ENCODE peak calls at places on chromosomes 13 and 19, in five cellular contexts. W, P, X, Y and Z are unnamed samples.

GRCh38 chr19:1237754-1238372 is at the start of gene CBARP:
- DNase-seq in W (no peak), P (no peak), X (no peak), Y (no peak), Z (no peak)

GRCh38 chr13:99959127-99959529 is 12.4 kb downstream of the ZIC5 start:
- DNase-seq in W (no peak), P (no peak), X (no peak), Y (no peak), Z (no peak)

GRCh38 chr13:27962128-27962841 is 6.8 kb downstream of the CDX2 start:
- DNase-seq in W (no peak), P (no peak), X (no peak), Y (no peak), Z (no peak)

GRCh38 chr19:33167438-33167837 is 26.7 kb upstream of the LRP3 start:
- DNase-seq in W (no peak), P (no peak), X (no peak), Y (no peak), Z (no peak)

GRCh38 chr19:6536138-6536671 is 5.4 kb downstream of the TNFSF9 start:
- DNase-seq in W (no peak), P (peak), X (peak), Y (peak), Z (peak)

GRCh38 chr13:106566682-106567420 is 1.1 kb downstream of the ARGLU1 start:
- DNase-seq in W (peak), P (peak), X (peak), Y (peak), Z (peak)

GRCh38 chr19:17306285-17306714 is 628 bp downstream of the MRPL34 start:
- DNase-seq in W (no peak), P (no peak), X (no peak), Y (no peak), Z (no peak)

GRCh38 chr13:99086149-99086868 is 108.4 kb upstream of the DOCK9 start:
- DNase-seq in W (peak), P (peak), X (peak), Y (peak), Z (peak)

GRCh38 chr13:45621950-45622349 is 6.4 kb upstream of the ERICH6B start:
- DNase-seq in W (no peak), P (no peak), X (peak), Y (no peak), Z (no peak)

GRCh38 chr13:105037064-105037463 is 1498.4 kb downstream of the EFNB2 start:
- DNase-seq in W (no peak), P (peak), X (no peak), Y (no peak), Z (peak)

GRCh38 chr13:95020298-95020987 is 280.8 kb downstream of the ABCC4 start:
- DNase-seq in W (peak), P (peak), X (no peak), Y (peak), Z (peak)

DNA sequence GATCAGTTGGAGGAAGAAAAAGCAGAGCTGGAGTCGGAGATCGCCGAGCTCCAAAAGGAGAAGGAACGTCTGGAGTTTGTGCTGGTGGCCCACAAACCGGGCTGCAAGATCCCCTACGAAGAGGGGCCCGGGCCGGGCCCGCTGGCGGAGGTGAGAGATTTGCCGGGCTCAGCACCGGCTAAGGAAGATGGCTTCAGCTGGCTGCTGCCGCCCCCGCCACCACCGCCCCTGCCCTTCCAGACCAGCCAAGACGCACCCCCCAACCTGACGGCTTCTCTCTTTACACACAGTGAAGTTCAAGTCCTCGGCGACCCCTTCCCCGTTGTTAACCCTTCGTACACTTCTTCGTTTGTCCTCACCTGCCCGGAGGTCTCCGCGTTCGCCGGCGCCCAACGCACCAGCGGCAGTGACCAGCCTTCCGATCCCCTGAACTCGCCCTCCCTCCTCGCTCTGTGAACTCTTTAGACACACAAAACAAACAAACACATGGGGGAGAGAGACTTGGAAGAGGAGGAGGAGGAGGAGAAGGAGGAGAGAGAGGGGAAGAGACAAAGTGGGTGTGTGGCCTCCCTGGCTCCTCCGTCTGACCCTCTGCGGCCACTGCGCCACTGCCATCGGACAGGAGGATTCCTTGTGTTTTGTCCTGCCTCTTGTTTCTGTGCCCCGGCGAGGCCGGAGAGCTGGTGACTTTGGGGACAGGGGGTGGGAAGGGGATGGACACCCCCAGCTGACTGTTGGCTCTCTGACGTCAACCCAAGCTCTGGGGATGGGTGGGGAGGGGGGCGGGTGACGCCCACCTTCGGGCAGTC is 5.0 kb downstream of the FOSB start:
- DNase-seq in W (no peak), P (no peak), X (no peak), Y (no peak), Z (no peak)
- H3K4me3 ChIP-seq in W (peak), P (peak), X (no peak), Y (no peak), Z (no peak)

DNA sequence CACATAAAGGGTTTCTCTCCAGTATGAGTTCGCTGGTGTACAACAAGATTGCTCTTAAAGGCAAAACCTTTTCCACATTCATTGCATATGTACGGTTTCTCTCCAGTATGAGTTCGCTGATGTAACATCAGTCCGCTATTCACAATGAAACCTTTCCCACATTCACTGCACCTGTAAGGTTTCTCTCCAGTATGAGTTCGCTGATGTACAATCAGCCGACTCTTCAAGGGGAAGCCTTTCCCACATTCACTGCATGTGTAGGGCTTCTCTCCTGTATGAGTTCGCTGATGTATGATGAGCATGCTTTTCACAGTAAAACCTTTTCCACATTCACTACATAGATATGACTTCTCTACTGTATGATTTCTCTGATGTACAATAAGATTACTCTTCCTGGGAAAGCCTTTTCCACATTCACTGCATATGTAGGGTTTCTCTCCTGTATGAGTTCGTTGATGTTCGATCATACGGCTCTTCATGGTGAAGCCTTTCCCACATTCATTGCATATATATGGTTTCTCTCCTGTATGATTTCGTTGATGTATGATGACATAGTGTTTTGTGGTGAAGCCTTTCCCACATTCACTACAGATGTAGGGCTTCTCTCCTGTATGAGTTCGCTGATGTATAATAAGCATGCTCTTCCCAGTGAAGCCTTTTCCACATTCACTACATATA is 6.0 kb upstream of the ZNF614 start:
- DNase-seq in W (peak), P (peak), X (no peak), Y (no peak), Z (no peak)
- TF ChIP-seq CTCF in W (no peak), P (no peak), X (no peak), Y (no peak), Z (no peak)

GRCh38 chr13:101453784-101454201 is 1.3 kb downstream of the ITGBL1 start:
- DNase-seq in W (no peak), P (no peak), X (peak), Y (no peak), Z (peak)
- H3K4me3 ChIP-seq in W (peak), P (peak), X (no peak), Y (peak), Z (peak)

GRCh38 chr19:18895038-18895827 is 725 bp downstream of the CERS1 start:
- DNase-seq in W (peak), P (no peak), X (peak), Y (peak), Z (peak)
- TF ChIP-seq CTCF in W (peak), P (no peak), X (peak), Y (peak), Z (peak)

GRCh38 chr19:12034196-12034595 is 1.3 kb downstream of the ZNF433 start:
- DNase-seq in W (no peak), P (no peak), X (no peak), Y (peak), Z (no peak)
- H3K4me3 ChIP-seq in W (peak), P (peak), X (no peak), Y (peak), Z (no peak)

GRCh38 chr19:49430678-49431329 is 5.6 kb downstream of the GFY start:
- DNase-seq in W (no peak), P (no peak), X (no peak), Y (no peak), Z (no peak)
- TF ChIP-seq CTCF in W (no peak), P (no peak), X (peak), Y (no peak), Z (peak)

GRCh38 chr13:33676700-33677048 is 141.3 kb upstream of the RFC3 start:
- DNase-seq in W (peak), P (peak), X (peak), Y (peak), Z (peak)
- H3K4me3 ChIP-seq in W (peak), P (peak), X (no peak), Y (peak), Z (peak)

DNA sequence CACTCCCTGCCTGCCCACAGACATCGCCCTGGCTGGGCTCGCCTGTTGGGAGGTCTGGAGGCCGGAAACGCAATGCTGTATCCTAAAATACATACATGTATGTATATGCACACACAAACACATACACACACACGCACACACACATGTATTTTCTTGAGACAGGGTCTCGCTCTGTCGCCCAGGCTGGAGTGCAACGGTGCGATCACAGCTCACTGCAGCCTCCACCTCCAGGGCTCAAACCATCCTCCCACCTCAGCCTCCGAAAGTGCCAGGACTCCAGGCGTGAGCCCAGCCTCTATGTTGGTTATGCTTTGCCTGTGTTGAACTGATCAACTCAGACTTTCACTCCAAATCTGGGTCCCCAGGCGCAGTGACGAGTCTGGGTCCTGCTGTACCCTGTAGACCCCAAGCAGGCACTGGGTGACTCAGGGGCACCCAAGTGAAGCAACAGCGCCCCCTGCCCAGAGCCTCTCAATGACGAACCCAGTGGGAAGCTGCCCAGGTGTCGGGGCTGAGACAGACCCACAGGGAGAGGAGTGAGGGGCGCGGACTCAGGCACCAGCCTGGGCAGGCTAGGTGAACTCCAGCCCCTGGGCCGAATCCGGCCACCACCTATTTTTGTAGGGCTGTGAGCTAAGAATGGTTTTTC is 27.4 kb upstream of the CACTIN start:
- DNase-seq in W (no peak), P (no peak), X (no peak), Y (no peak), Z (no peak)
- TF ChIP-seq CTCF in W (no peak), P (no peak), X (no peak), Y (no peak), Z (no peak)

GRCh38 chr13:71871844-71872243 is 4.8 kb upstream of the DACH1 start:
- DNase-seq in W (no peak), P (no peak), X (no peak), Y (no peak), Z (no peak)

GRCh38 chr13:71871180-71871754 is 4.3 kb upstream of the DACH1 start:
- DNase-seq in W (no peak), P (no peak), X (no peak), Y (no peak), Z (peak)

GRCh38 chr13:71870036-71870435 is 3.0 kb upstream of the DACH1 start:
- DNase-seq in W (no peak), P (no peak), X (no peak), Y (no peak), Z (no peak)

GRCh38 chr13:71867101-71867814 is at the start of gene DACH1:
- DNase-seq in W (peak), P (peak), X (peak), Y (peak), Z (peak)

DNA sequence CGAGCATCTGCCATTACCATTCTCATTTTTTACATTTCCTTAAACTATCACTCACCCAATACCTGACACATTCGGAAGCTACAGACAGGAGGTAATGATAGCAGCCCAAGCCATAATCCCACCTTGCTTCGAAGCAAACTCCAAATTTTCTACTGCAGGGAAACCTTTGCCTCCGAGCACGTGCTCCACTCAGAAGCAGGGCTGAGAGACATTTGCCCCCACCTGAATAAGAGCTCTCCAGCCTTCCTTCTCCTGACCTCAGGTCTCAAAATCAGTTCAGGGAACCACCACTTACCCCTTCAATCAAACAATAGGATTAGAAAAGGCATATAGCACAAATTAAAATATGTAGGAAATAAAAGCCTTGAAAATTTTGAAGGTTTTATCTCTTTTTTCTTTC is 2.3 kb upstream of the DACH1 start:
- DNase-seq in W (no peak), P (no peak), X (no peak), Y (no peak), Z (no peak)
- H3K4me3 ChIP-seq in W (no peak), P (no peak), X (no peak), Y (no peak), Z (no peak)